ENCODE peak calls at places on chromosomes 4 and X, in four cellular contexts. H is mesendoderm, L is H9, U is H1. E is an unnamed sample.

GRCh38 chrX:119753639-119754257 is 4.6 kb upstream of the SOWAHD start:
- DNase-seq in H (peak; percentile 67), U (no peak), L (peak; percentile 33), E (peak; percentile 24)

GRCh38 chrX:39758791-39759525 is 338.8 kb downstream of the BCOR start:
- DNase-seq in H (no peak), L (no peak), U (no peak), E (no peak)

GRCh38 chr4:71229477-71230257 is 109.2 kb upstream of the SLC4A4 start:
- DNase-seq in H (peak; percentile 66), L (peak; percentile 36), U (peak; percentile 5), E (peak; percentile 81)

GRCh38 chrX:74297766-74298165 is 6.2 kb upstream of the ZCCHC13 start:
- DNase-seq in L (no peak), H (no peak), U (no peak), E (no peak)

GRCh38 chr4:13298655-13299054 is 185.5 kb downstream of the RAB28 start:
- DNase-seq in H (no peak), L (no peak), U (no peak), E (peak; percentile 17)

GRCh38 chr4:3174371-3175338 is 74.3 kb upstream of the MSANTD1 start:
- DNase-seq in H (peak; percentile 79), L (no peak), U (no peak), E (no peak)

GRCh38 chr4:150117629-150118028 is 39.4 kb downstream of the DCLK2 start:
- DNase-seq in U (no peak), H (no peak), L (no peak), E (peak; percentile 56)

GRCh38 chr4:87011340-87012034 is 76.7 kb downstream of the AFF1 start:
- DNase-seq in U (no peak), H (peak; percentile 93), L (no peak), E (peak; percentile 89)

GRCh38 chrX:20527458-20528099 is 260.9 kb upstream of the RPS6KA3 start:
- DNase-seq in L (no peak), H (no peak), U (no peak), E (peak; percentile 38)

GRCh38 chr4:126899382-126899801 is 733.4 kb upstream of the INTU start:
- DNase-seq in U (no peak), L (no peak), H (no peak), E (peak; percentile 94)

GRCh38 chrX:150310881-150311280 is 52.2 kb upstream of the MAMLD1 start:
- DNase-seq in H (no peak), U (no peak), L (peak; percentile 3), E (no peak)

GRCh38 chr4:121156822-121157769 is 7.0 kb downstream of the TNIP3 start:
- DNase-seq in H (peak; percentile 77), L (peak; percentile 76), U (peak; percentile 19), E (peak; percentile 15)

GRCh38 chr4:41319553-41319952 is 62.8 kb downstream of the UCHL1 start:
- DNase-seq in L (no peak), U (no peak), H (peak; percentile 63), E (no peak)

GRCh38 chr4:152535236-152535902 is 523 bp downstream of the FBXW7 start:
- DNase-seq in U (no peak), L (no peak), H (no peak), E (no peak)

GRCh38 chrX:110402091-110402854 is 43.6 kb downstream of the RTL9 start:
- DNase-seq in H (peak; percentile 88), L (peak; percentile 38), U (no peak), E (peak; percentile 74)

GRCh38 chrX:12771445-12772069 is 19.7 kb upstream of the PRPS2 start:
- DNase-seq in L (peak; percentile 67), H (peak; percentile 70), U (no peak), E (peak; percentile 31)

GRCh38 chr4:7052923-7053715 is 9.9 kb downstream of the TADA2B start:
- DNase-seq in H (no peak), L (no peak), U (no peak), E (no peak)

GRCh38 chrX:154714925-154715324 is 36.0 kb downstream of the GAB3 start:
- DNase-seq in H (peak; percentile 44), L (peak; percentile 33), U (no peak), E (peak; percentile 50)

GRCh38 chr4:54127660-54128059 is 27.7 kb downstream of the GSX2 start:
- DNase-seq in U (no peak), L (no peak), H (no peak), E (no peak)

GRCh38 chr4:186149872-186150271 is 41.5 kb upstream of the CYP4V2 start:
- DNase-seq in U (peak; percentile 49), L (peak; percentile 93), H (peak; percentile 87), E (no peak)

GRCh38 chr4:174154455-174154854 is 129.0 kb downstream of the FBXO8 start:
- DNase-seq in U (no peak), L (no peak), H (no peak), E (peak; percentile 76)

GRCh38 chr4:56466910-56467283 is 520 bp upstream of the SRP72 start:
- DNase-seq in L (no peak), H (no peak), U (no peak), E (no peak)

GRCh38 chrX:17007134-17007768 is 60.8 kb downstream of the REPS2 start:
- DNase-seq in L (peak; percentile 42), H (peak; percentile 76), U (no peak), E (no peak)

GRCh38 chrX:98231003-98231402 is 1347.3 kb downstream of the RPA4 start:
- DNase-seq in U (no peak), H (no peak), L (no peak), E (no peak)

GRCh38 chr4:79598801-79599200 is 190.8 kb upstream of the GK2 start:
- DNase-seq in H (no peak), U (no peak), L (no peak), E (no peak)

GRCh38 chr4:163764569-163764968 is 270.1 kb downstream of the TMA16 start:
- DNase-seq in U (no peak), H (no peak), L (no peak), E (no peak)

GRCh38 chrX:1713296-1713695 is 98.4 kb downstream of the ASMT start:
- DNase-seq in L (no peak), U (no peak), H (no peak), E (no peak)

GRCh38 chr4:151169900-151170299 is 70.5 kb downstream of the RPS3A start:
- DNase-seq in L (no peak), U (no peak), H (no peak), E (peak; percentile 74)

GRCh38 chr4:96162631-96163030 is 322.7 kb downstream of the PDHA2 start:
- DNase-seq in H (no peak), U (no peak), L (no peak), E (no peak)

GRCh38 chrX:31331928-31332327 is 260.1 kb upstream of the FTHL17 start:
- DNase-seq in U (no peak), H (no peak), L (no peak), E (no peak)

GRCh38 chr4:26862381-26862915 is 1.8 kb downstream of the STIM2 start:
- DNase-seq in U (no peak), H (no peak), L (no peak), E (no peak)

GRCh38 chr4:26860157-26860921 is at the start of gene STIM2:
- DNase-seq in U (peak; percentile 94), L (peak; percentile 98), H (peak; percentile 99), E (peak; percentile 96)

GRCh38 chr4:26861434-26862186 is 969 bp downstream of the STIM2 start:
- DNase-seq in H (peak; percentile 91), U (no peak), L (peak; percentile 58), E (peak; percentile 65)

GRCh38 chr4:26859762-26860156 is 882 bp upstream of the STIM2 start:
- DNase-seq in U (no peak), L (no peak), H (peak; percentile 36), E (no peak)

GRCh38 chr4:26860922-26861433 is 337 bp downstream of the STIM2 start:
- DNase-seq in U (no peak), L (peak; percentile 57), H (peak; percentile 65), E (peak; percentile 44)
- H3K4ac ChIP-seq in U (no peak overlapping the region), L (no peak overlapping the region), H (peak overlapping the region; percentile 72), E (no peak overlapping the region)

GRCh38 chr4:83212041-83212851 is 72.4 kb downstream of the COQ2 start:
- DNase-seq in L (no peak), U (no peak), H (peak; percentile 28), E (no peak)
- H3K56ac ChIP-seq in L (no peak overlapping the region), U (no peak overlapping the region), H (peak overlapping the region; percentile 40), E (no peak overlapping the region)

DNA sequence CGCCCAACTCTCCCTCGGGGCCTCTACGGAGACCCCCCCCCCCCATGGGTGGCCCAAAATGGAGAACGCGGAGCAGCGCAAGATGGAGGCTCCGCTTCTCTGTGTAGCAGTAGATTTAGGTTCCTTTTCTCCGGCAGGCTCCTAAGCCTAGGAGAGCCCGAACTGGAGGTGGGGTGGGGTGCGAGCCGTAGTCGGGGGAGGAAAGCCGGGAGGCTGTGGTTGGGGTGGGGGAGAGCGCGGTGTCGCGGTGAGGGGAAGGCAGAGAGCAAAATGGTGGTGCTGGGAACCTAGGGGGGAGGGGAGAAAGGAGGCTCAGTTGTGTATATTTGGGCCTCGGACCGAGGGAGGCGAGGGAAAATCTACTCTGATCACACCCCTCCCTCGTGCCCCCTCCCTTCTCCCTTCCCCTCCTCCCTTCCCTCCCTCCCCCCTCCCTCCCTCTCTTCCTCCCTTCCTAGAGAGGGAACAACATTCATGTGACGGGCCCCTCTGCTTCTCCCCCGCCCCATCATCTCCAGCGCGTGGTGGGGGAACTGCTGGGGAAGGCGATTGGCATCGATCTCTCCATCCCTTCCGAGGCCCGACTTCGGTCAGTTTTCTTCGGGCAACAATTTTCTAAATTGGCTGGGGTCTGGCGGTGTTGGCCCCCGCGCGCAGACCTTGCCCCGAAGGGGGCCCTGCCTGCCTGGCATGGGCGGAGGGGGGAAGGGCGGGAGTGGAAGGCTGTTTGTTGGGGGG is at the start of gene STAG2:
- DNase-seq in U (no peak), H (peak; percentile 94), L (peak; percentile 80), E (peak; percentile 85)
- H3K4ac ChIP-seq in U (peak within 1 kb of the TSS; percentile 65), H (peak within 1 kb of the TSS; percentile 95), L (peak within 1 kb of the TSS; percentile 84), E (peak within 1 kb of the TSS; percentile 93)

GRCh38 chr4:142278663-142279062 is 567.4 kb downstream of the INPP4B start:
- DNase-seq in L (no peak), H (no peak), U (no peak), E (no peak)

GRCh38 chr4:142281999-142282398 is 564.1 kb downstream of the INPP4B start:
- DNase-seq in U (no peak), L (no peak), H (no peak), E (no peak)

GRCh38 chr4:142282870-142283431 is 563.1 kb downstream of the INPP4B start:
- DNase-seq in L (no peak), U (no peak), H (peak; percentile 37), E (no peak)

GRCh38 chr4:142274137-142274536 is 572.0 kb downstream of the INPP4B start:
- DNase-seq in U (no peak), L (no peak), H (no peak), E (peak; percentile 94)

DNA sequence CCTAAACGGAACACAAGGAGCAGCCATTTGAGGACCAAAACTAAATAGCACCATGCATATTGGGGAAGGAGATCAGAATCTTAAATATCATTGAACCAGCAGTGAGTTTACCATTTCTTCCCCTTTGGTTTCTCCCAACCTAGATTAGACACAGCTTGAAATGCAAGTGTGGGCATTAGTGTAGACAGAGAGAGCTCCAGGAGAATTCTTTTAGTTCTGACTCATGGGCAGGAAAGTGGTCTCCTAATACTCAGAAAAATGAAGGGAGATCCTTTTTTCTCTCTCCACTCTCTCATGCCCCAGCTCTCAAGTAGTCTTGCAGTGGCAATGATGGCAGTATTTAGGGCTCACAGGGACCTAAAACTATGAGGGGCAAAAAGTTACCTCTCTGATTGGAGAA is 567.9 kb downstream of the INPP4B start:
- DNase-seq in U (no peak), H (no peak), L (no peak), E (peak; percentile 55)
- H3K56ac ChIP-seq in U (no peak overlapping the region), H (no peak overlapping the region), L (no peak overlapping the region), E (no peak overlapping the region)